ENCODE peak calls at places on chromosomes 5 and 9, in nine cellular contexts. One of them, this sample, is unnamed.

GRCh38 chr5:165882099-165882498 is 2376.7 kb downstream of the MAT2B start:
- DNase-seq in GM12865: no peak
- DNase-seq in mesothelial cell of epicardium: no peak
- DNase-seq in lower leg skin: no peak
- DNase-seq in HFFc6: no peak
- DNase-seq in breast epithelium: no peak
- DNase-seq in tibial nerve: no peak
- DNase-seq in osteocyte: no peak
- DNase-seq in OCI-LY7: no peak
- DNase-seq in this sample: no peak

GRCh38 chr9:93129691-93130500 is 4.2 kb downstream of the NINJ1 start:
- DNase-seq in GM12865: no peak
- DNase-seq in HFFc6: no peak
- DNase-seq in OCI-LY7: no peak
- DNase-seq in mesothelial cell of epicardium: no peak
- DNase-seq in tibial nerve: no peak
- DNase-seq in osteocyte: no peak
- DNase-seq in breast epithelium: no peak
- DNase-seq in lower leg skin: no peak
- DNase-seq in this sample: no peak

GRCh38 chr9:21252727-21253547 is 13.1 kb upstream of the IFNA14 start:
- DNase-seq in HFFc6: peak
- DNase-seq in mesothelial cell of epicardium: no peak
- DNase-seq in lower leg skin: peak
- DNase-seq in tibial nerve: no peak
- DNase-seq in breast epithelium: no peak
- DNase-seq in OCI-LY7: peak
- DNase-seq in osteocyte: no peak
- DNase-seq in GM12865: peak
- DNase-seq in this sample: no peak

GRCh38 chr5:147336871-147337270 is 102.0 kb downstream of the STK32A start:
- DNase-seq in lower leg skin: no peak
- DNase-seq in HFFc6: no peak
- DNase-seq in OCI-LY7: no peak
- DNase-seq in GM12865: no peak
- DNase-seq in mesothelial cell of epicardium: no peak
- DNase-seq in breast epithelium: no peak
- DNase-seq in osteocyte: no peak
- DNase-seq in tibial nerve: no peak
- DNase-seq in this sample: no peak

GRCh38 chr5:71905804-71906711 is 187.0 kb downstream of the CARTPT start:
- DNase-seq in breast epithelium: no peak
- DNase-seq in osteocyte: no peak
- DNase-seq in OCI-LY7: no peak
- DNase-seq in mesothelial cell of epicardium: no peak
- DNase-seq in lower leg skin: no peak
- DNase-seq in tibial nerve: no peak
- DNase-seq in HFFc6: no peak
- DNase-seq in GM12865: no peak
- DNase-seq in this sample: no peak

GRCh38 chr9:136327313-136327971 is at the start of gene GPSM1:
- DNase-seq in HFFc6: peak
- DNase-seq in OCI-LY7: no peak
- DNase-seq in breast epithelium: no peak
- DNase-seq in GM12865: no peak
- DNase-seq in lower leg skin: no peak
- DNase-seq in mesothelial cell of epicardium: peak
- DNase-seq in osteocyte: no peak
- DNase-seq in tibial nerve: peak
- DNase-seq in this sample: no peak

GRCh38 chr9:2120926-2121689 is 106.0 kb downstream of the SMARCA2 start:
- DNase-seq in HFFc6: peak
- DNase-seq in osteocyte: no peak
- DNase-seq in tibial nerve: no peak
- DNase-seq in GM12865: no peak
- DNase-seq in mesothelial cell of epicardium: no peak
- DNase-seq in lower leg skin: no peak
- DNase-seq in OCI-LY7: no peak
- DNase-seq in breast epithelium: no peak
- DNase-seq in this sample: no peak

GRCh38 chr5:134100283-134101011 is 14.0 kb upstream of the TCF7 start:
- DNase-seq in HFFc6: peak
- DNase-seq in tibial nerve: no peak
- DNase-seq in osteocyte: no peak
- DNase-seq in lower leg skin: no peak
- DNase-seq in GM12865: peak
- DNase-seq in breast epithelium: no peak
- DNase-seq in mesothelial cell of epicardium: no peak
- DNase-seq in OCI-LY7: peak
- DNase-seq in this sample: peak

GRCh38 chr5:178413992-178414391 is 176.2 kb downstream of the COL23A1 start:
- DNase-seq in mesothelial cell of epicardium: no peak
- DNase-seq in GM12865: no peak
- DNase-seq in osteocyte: no peak
- DNase-seq in lower leg skin: peak
- DNase-seq in OCI-LY7: no peak
- DNase-seq in tibial nerve: no peak
- DNase-seq in breast epithelium: no peak
- DNase-seq in HFFc6: no peak
- DNase-seq in this sample: no peak

GRCh38 chr5:142020122-142020659 is 7.4 kb upstream of the GNPDA1 start:
- DNase-seq in breast epithelium: no peak
- DNase-seq in tibial nerve: no peak
- DNase-seq in GM12865: no peak
- DNase-seq in osteocyte: no peak
- DNase-seq in mesothelial cell of epicardium: no peak
- DNase-seq in HFFc6: no peak
- DNase-seq in lower leg skin: no peak
- DNase-seq in OCI-LY7: no peak
- DNase-seq in this sample: no peak

GRCh38 chr5:142024771-142025304 is 12.0 kb upstream of the GNPDA1 start:
- DNase-seq in lower leg skin: peak
- DNase-seq in tibial nerve: peak
- DNase-seq in osteocyte: peak
- DNase-seq in OCI-LY7: peak
- DNase-seq in breast epithelium: peak
- DNase-seq in GM12865: peak
- DNase-seq in mesothelial cell of epicardium: peak
- DNase-seq in HFFc6: peak
- DNase-seq in this sample: peak

GRCh38 chr5:142023836-142024235 is 11.0 kb upstream of the GNPDA1 start:
- DNase-seq in tibial nerve: no peak
- DNase-seq in lower leg skin: no peak
- DNase-seq in osteocyte: no peak
- DNase-seq in HFFc6: no peak
- DNase-seq in mesothelial cell of epicardium: no peak
- DNase-seq in OCI-LY7: no peak
- DNase-seq in breast epithelium: no peak
- DNase-seq in GM12865: no peak
- DNase-seq in this sample: no peak

GRCh38 chr5:142025637-142026036 is 12.8 kb upstream of the GNPDA1 start:
- DNase-seq in mesothelial cell of epicardium: no peak
- DNase-seq in lower leg skin: no peak
- DNase-seq in tibial nerve: no peak
- DNase-seq in GM12865: no peak
- DNase-seq in HFFc6: no peak
- DNase-seq in OCI-LY7: no peak
- DNase-seq in osteocyte: no peak
- DNase-seq in breast epithelium: no peak
- DNase-seq in this sample: no peak
- TF ChIP-seq CTCF in mesothelial cell of epicardium: no peak
- TF ChIP-seq CTCF in lower leg skin: no peak
- TF ChIP-seq CTCF in tibial nerve: no peak
- TF ChIP-seq CTCF in GM12865: no peak
- TF ChIP-seq CTCF in HFFc6: no peak
- TF ChIP-seq CTCF in OCI-LY7: no peak
- TF ChIP-seq CTCF in osteocyte: no peak
- TF ChIP-seq CTCF in breast epithelium: no peak
- TF ChIP-seq CTCF in this sample: no peak

DNA sequence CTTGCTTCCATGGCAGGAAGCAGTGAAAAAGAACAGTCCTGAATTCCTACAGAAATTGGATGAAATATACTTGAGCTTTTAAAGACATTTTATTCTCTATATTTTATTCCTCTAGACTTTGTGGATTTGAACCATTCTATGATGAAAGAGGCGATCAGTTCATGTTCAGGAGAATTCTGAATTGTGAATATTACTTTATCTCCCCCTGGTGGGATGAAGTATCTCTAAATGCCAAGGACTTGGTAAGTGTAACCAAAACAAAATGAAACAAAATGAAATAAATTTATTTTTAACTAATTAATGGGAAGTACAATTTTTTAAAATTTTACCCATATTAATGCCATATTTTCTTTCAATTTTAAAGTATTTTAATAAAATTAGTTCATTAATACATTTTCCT is 34.1 kb downstream of the STARD4 start:
- DNase-seq in mesothelial cell of epicardium: no peak
- DNase-seq in HFFc6: no peak
- DNase-seq in breast epithelium: no peak
- DNase-seq in tibial nerve: no peak
- DNase-seq in lower leg skin: no peak
- DNase-seq in GM12865: no peak
- DNase-seq in OCI-LY7: no peak
- DNase-seq in osteocyte: no peak
- DNase-seq in this sample: no peak
- TF ChIP-seq CTCF in mesothelial cell of epicardium: no peak
- TF ChIP-seq CTCF in HFFc6: peak
- TF ChIP-seq CTCF in breast epithelium: no peak
- TF ChIP-seq CTCF in tibial nerve: no peak
- TF ChIP-seq CTCF in lower leg skin: no peak
- TF ChIP-seq CTCF in GM12865: peak
- TF ChIP-seq CTCF in OCI-LY7: peak
- TF ChIP-seq CTCF in osteocyte: peak
- TF ChIP-seq CTCF in this sample: no peak

GRCh38 chr5:135328128-135328687 is 70.8 kb downstream of the MACROH2A1 start:
- DNase-seq in GM12865: no peak
- DNase-seq in HFFc6: no peak
- DNase-seq in OCI-LY7: no peak
- DNase-seq in mesothelial cell of epicardium: no peak
- DNase-seq in lower leg skin: no peak
- DNase-seq in breast epithelium: no peak
- DNase-seq in osteocyte: no peak
- DNase-seq in tibial nerve: no peak
- DNase-seq in this sample: no peak

GRCh38 chr5:135324160-135324559 is 74.9 kb downstream of the MACROH2A1 start:
- DNase-seq in lower leg skin: peak
- DNase-seq in mesothelial cell of epicardium: no peak
- DNase-seq in breast epithelium: no peak
- DNase-seq in tibial nerve: no peak
- DNase-seq in GM12865: no peak
- DNase-seq in HFFc6: no peak
- DNase-seq in osteocyte: no peak
- DNase-seq in OCI-LY7: no peak
- DNase-seq in this sample: no peak

GRCh38 chr5:135327429-135328127 is 71.5 kb downstream of the MACROH2A1 start:
- DNase-seq in OCI-LY7: no peak
- DNase-seq in mesothelial cell of epicardium: no peak
- DNase-seq in osteocyte: no peak
- DNase-seq in HFFc6: no peak
- DNase-seq in GM12865: no peak
- DNase-seq in lower leg skin: no peak
- DNase-seq in breast epithelium: no peak
- DNase-seq in tibial nerve: no peak
- DNase-seq in this sample: no peak

GRCh38 chr5:135324897-135325650 is 74.0 kb downstream of the MACROH2A1 start:
- DNase-seq in OCI-LY7: no peak
- DNase-seq in HFFc6: no peak
- DNase-seq in mesothelial cell of epicardium: no peak
- DNase-seq in breast epithelium: no peak
- DNase-seq in GM12865: no peak
- DNase-seq in lower leg skin: no peak
- DNase-seq in tibial nerve: no peak
- DNase-seq in osteocyte: no peak
- DNase-seq in this sample: no peak

DNA sequence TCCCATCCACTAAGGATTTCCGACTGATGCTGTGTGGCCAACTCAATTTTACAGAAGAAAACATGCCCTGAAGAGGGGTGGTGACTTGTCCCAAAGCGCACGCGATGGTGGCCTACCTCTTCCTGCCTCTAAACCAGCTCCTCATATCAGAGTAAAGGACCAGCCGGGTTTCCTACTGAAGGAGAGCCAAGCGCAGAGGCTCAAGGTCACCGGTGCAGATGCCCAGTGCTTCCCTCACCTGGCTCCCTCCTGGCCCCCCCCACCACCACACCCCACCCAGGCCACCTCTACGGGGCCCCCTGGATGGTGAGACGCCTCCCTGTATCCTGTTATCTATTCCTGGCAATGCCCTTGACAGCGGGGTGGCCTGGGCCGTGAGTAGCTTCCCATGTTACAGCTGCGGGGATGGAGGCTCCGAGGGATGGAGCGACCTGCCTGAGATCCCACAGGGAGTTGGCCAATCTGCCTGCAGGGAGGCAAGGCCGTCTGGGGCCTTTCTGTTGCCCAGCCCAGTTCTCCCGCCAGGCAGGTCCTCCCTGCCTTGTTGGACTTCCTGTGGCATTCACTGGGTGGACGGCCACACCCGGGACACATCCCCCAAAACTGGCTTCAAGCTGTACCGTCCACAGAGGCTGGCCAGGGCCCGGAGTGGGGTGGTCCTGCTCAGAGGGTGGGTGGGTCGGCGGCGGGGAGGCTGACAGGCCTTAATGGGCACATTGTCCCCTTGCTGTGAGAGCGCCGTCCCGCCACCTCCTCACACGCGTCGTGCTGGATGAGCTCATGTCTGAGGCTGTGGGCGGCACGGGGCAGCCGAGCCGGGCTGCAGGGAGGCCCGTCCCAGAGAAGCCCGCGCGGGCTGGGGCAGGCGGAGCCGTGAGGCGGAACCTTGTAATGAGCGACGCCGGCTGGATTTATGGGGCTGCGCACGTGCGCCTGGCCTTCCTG is 72.5 kb downstream of the MACROH2A1 start:
- DNase-seq in lower leg skin: no peak
- DNase-seq in tibial nerve: no peak
- DNase-seq in mesothelial cell of epicardium: no peak
- DNase-seq in breast epithelium: no peak
- DNase-seq in GM12865: no peak
- DNase-seq in HFFc6: no peak
- DNase-seq in osteocyte: no peak
- DNase-seq in OCI-LY7: no peak
- DNase-seq in this sample: no peak
- TF ChIP-seq CTCF in lower leg skin: no peak
- TF ChIP-seq CTCF in tibial nerve: no peak
- TF ChIP-seq CTCF in mesothelial cell of epicardium: no peak
- TF ChIP-seq CTCF in breast epithelium: no peak
- TF ChIP-seq CTCF in GM12865: no peak
- TF ChIP-seq CTCF in HFFc6: no peak
- TF ChIP-seq CTCF in osteocyte: no peak
- TF ChIP-seq CTCF in OCI-LY7: no peak
- TF ChIP-seq CTCF in this sample: no peak

DNA sequence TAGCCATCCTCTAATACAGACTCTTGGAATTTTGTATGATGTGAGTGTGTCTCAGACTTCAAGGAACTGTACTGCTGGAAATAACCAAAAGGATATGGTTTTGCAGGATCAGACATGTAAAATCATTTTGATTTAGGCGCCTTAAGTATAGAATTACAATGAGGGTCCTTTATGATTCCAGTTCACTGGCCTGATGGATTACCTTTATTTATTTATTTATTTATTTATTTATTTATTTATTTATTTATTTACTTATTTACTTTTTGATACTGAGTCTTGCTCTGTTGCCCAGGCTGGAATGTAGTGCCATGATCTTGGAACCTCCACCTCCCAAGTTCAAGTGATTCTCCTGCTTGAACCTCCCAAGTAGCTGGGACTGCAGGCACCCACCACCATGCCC is 37.9 kb upstream of the ROPN1L start:
- DNase-seq in HFFc6: no peak
- DNase-seq in lower leg skin: no peak
- DNase-seq in mesothelial cell of epicardium: no peak
- DNase-seq in breast epithelium: no peak
- DNase-seq in GM12865: no peak
- DNase-seq in osteocyte: no peak
- DNase-seq in tibial nerve: no peak
- DNase-seq in OCI-LY7: no peak
- DNase-seq in this sample: no peak
- TF ChIP-seq CTCF in HFFc6: no peak
- TF ChIP-seq CTCF in lower leg skin: no peak
- TF ChIP-seq CTCF in mesothelial cell of epicardium: no peak
- TF ChIP-seq CTCF in breast epithelium: no peak
- TF ChIP-seq CTCF in GM12865: no peak
- TF ChIP-seq CTCF in osteocyte: no peak
- TF ChIP-seq CTCF in tibial nerve: no peak
- TF ChIP-seq CTCF in OCI-LY7: no peak
- TF ChIP-seq CTCF in this sample: no peak

This sample was measured in activated B cell treated with CpG ODN at 0.5 μM for 24 hours.